ENCODE peak calls at places on chromosomes 16 and 17, in nine cellular contexts. E is NCI-H226; W is adrenal gland; Z is activated CD4-positive, alpha-beta T cell treated with anti-CD3 and anti-CD28 coated beads for 24 hours; C is NCI-H1436 treated with DMSO at 0.1 percent for 48 hours; T is stomach; Y is HT1080; B is effector CD4-positive, alpha-beta T cell; M is hepatocyte. H is an unnamed sample.
A peak's percentile ranks its signal among the peaks of the same experiment; 100 is the strongest.

GRCh38 chr17:752620-753219 is 656 bp upstream of the GEMIN4 start:
- DNase-seq in T (peak; percentile 76), Z (peak; percentile 19), Y (no peak), B (no peak), M (peak; percentile 68), C (no peak), E (no peak), W (peak; percentile 79), H (peak; percentile 56)

GRCh38 chr17:17641621-17642409 is 39.4 kb upstream of the RAI1 start:
- DNase-seq in M (peak; percentile 86), Y (peak; percentile 57), B (peak; percentile 76), C (peak; percentile 59), T (peak; percentile 83), E (peak; percentile 46), W (peak; percentile 76), Z (peak; percentile 72), H (peak; percentile 81)

GRCh38 chr17:3207367-3207766 is at the start of gene OR1A1:
- DNase-seq in M (no peak), E (no peak), Y (no peak), Z (no peak), T (no peak), W (no peak), B (no peak), C (no peak), H (no peak)

GRCh38 chr17:67376892-67377726 is at the start of gene PITPNC1:
- DNase-seq in Z (peak; percentile 76), T (peak; percentile 88), M (peak; percentile 92), W (peak; percentile 92), Y (peak; percentile 80), C (peak; percentile 33), B (peak; percentile 84), E (peak; percentile 76), H (peak; percentile 83)

GRCh38 chr17:182164-182751 is 808 bp upstream of the DOC2B start:
- DNase-seq in E (peak; percentile 17), B (no peak), Y (no peak), C (no peak), W (no peak), Z (no peak), M (peak; percentile 56), T (peak; percentile 75), H (peak; percentile 48)

GRCh38 chr17:21279582-21279981 is 4.9 kb upstream of the MAP2K3 start:
- DNase-seq in E (no peak), B (no peak), Z (no peak), M (no peak), T (no peak), Y (no peak), W (no peak), C (no peak), H (no peak)

GRCh38 chr17:67578058-67578457 is 139.7 kb upstream of the NOL11 start:
- DNase-seq in Z (no peak), M (no peak), W (no peak), T (no peak), Y (no peak), C (no peak), B (no peak), E (no peak), H (no peak)

GRCh38 chr17:8126306-8127066 is 2.6 kb upstream of the HES7 start:
- DNase-seq in W (peak; percentile 54), Y (peak; percentile 48), T (no peak), B (peak; percentile 20), C (no peak), M (peak; percentile 79), E (peak; percentile 47), Z (no peak), H (peak; percentile 59)

GRCh38 chr17:78575899-78576298 is 1.3 kb downstream of the DNAH17 start:
- DNase-seq in T (no peak), C (no peak), W (no peak), E (no peak), M (no peak), B (no peak), Z (no peak), Y (no peak), H (no peak)

GRCh38 chr16:75599452-75600277 is 23.4 kb downstream of the ADAT1 start:
- DNase-seq in Z (no peak), T (no peak), Y (no peak), E (no peak), W (no peak), C (no peak), M (no peak), B (no peak), H (no peak)

GRCh38 chr16:76197925-76198324 is 79.3 kb upstream of the CNTNAP4 start:
- DNase-seq in T (no peak), Y (no peak), C (no peak), W (no peak), E (no peak), B (no peak), Z (no peak), M (no peak), H (no peak)

GRCh38 chr16:23466162-23466885 is 13.3 kb upstream of the COG7 start:
- DNase-seq in C (no peak), B (no peak), Z (no peak), Y (peak; percentile 96), E (peak; percentile 49), M (no peak), W (peak; percentile 34), T (no peak), H (no peak)

GRCh38 chr17:58630883-58631522 is 60.8 kb downstream of the TEX14 start:
- DNase-seq in Y (no peak), E (no peak), C (no peak), T (peak; percentile 49), W (no peak), B (no peak), M (peak; percentile 66), Z (peak; percentile 12), H (no peak)